ENCODE peak calls at places on chromosomes 12 and 14, in seven cellular contexts. V is fibroblast of pulmonary artery; U is lower leg skin; A is H1; Z is foreskin fibroblast; T is activated CD8-positive, alpha-beta memory T cell treated with anti-CD3 and anti-CD28 coated beads, Interleukin-2, amount 50 U/mL, for 4 hours; O is RWPE1. M is an unnamed sample.

GRCh38 chr14:82447586-82447985 is 913.9 kb upstream of the SEL1L start:
- DNase-seq in V (no peak), T (no peak), O (no peak), U (no peak), A (no peak), Z (peak), M (no peak)

GRCh38 chr12:49974231-49974675 is 1.5 kb downstream of the AQP6 start:
- DNase-seq in U (no peak), Z (peak), T (no peak), V (peak), A (no peak), O (no peak), M (no peak)

GRCh38 chr12:52727037-52727436 is 23.7 kb upstream of the KRT77 start:
- DNase-seq in A (no peak), O (no peak), V (no peak), U (no peak), Z (no peak), T (no peak), M (no peak)

GRCh38 chr12:33649992-33650391 is 210.4 kb upstream of the SYT10 start:
- DNase-seq in U (no peak), T (no peak), O (no peak), A (no peak), V (no peak), Z (no peak), M (no peak)

GRCh38 chr12:131091413-131091975 is 137.8 kb downstream of the ADGRD1 start:
- DNase-seq in T (no peak), O (no peak), V (no peak), U (no peak), A (no peak), Z (no peak), M (no peak)

GRCh38 chr12:108821407-108822397 is 35.7 kb downstream of the SSH1 start:
- DNase-seq in T (no peak), O (no peak), A (no peak), Z (peak), U (no peak), V (peak), M (no peak)

GRCh38 chr12:26044007-26044394 is 80.8 kb downstream of the BHLHE41 start:
- DNase-seq in V (peak), Z (peak), U (no peak), T (no peak), O (no peak), A (no peak), M (no peak)

GRCh38 chr14:95811813-95812212 is 64.8 kb upstream of the TUNAR start:
- DNase-seq in T (no peak), A (no peak), Z (no peak), U (no peak), V (no peak), O (no peak), M (no peak)

GRCh38 chr12:69014047-69014446 is 81.1 kb upstream of the CPM start:
- DNase-seq in Z (no peak), O (no peak), T (no peak), A (no peak), V (no peak), U (no peak), M (no peak)

GRCh38 chr12:52234226-52234810 is 1.3 kb downstream of the KRT7 start:
- DNase-seq in V (no peak), A (no peak), U (no peak), O (peak), Z (no peak), T (no peak), M (peak)

GRCh38 chr14:79627058-79627457 is 584.2 kb downstream of the DIO2 start:
- DNase-seq in Z (no peak), T (no peak), A (no peak), V (no peak), O (no peak), U (no peak), M (no peak)

GRCh38 chr12:106329231-106329985 is 26.9 kb downstream of the TCP11L2 start:
- DNase-seq in Z (peak), V (no peak), U (no peak), T (no peak), O (no peak), A (no peak), M (no peak)

GRCh38 chr12:115507951-115508722 is 769.4 kb downstream of the MED13L start:
- DNase-seq in T (no peak), V (no peak), A (peak), O (no peak), U (no peak), Z (no peak), M (no peak)

GRCh38 chr12:6778212-6778570 is 5.9 kb downstream of the LAG3 start:
- DNase-seq in A (no peak), U (no peak), O (no peak), T (no peak), V (no peak), Z (peak), M (no peak)

GRCh38 chr14:105094193-105094907 is 29.1 kb upstream of the GPR132 start:
- DNase-seq in Z (no peak), T (no peak), V (no peak), O (no peak), A (no peak), U (no peak), M (no peak)

GRCh38 chr12:29879606-29880308 is 96.0 kb upstream of the TMTC1 start:
- DNase-seq in Z (no peak), V (no peak), U (no peak), T (no peak), O (no peak), A (no peak), M (no peak)

GRCh38 chr12:66279127-66279712 is 23.1 kb upstream of the HELB start:
- DNase-seq in A (no peak), O (peak), Z (peak), U (no peak), T (peak), V (peak), M (peak)

GRCh38 chr12:65962921-65963883 is 138.9 kb downstream of the HMGA2 start:
- DNase-seq in T (no peak), U (no peak), O (no peak), A (no peak), Z (peak), V (no peak), M (no peak)

GRCh38 chr12:61991663-61992062 is 268.5 kb upstream of the USP15 start:
- DNase-seq in A (no peak), V (no peak), U (no peak), O (no peak), T (no peak), Z (no peak), M (no peak)

GRCh38 chr12:131287938-131288797 is 334.5 kb downstream of the ADGRD1 start:
- DNase-seq in V (no peak), A (no peak), O (no peak), Z (no peak), U (no peak), T (no peak), M (peak)

GRCh38 chr14:90844321-90844720 is 28.1 kb upstream of the TTC7B start:
- DNase-seq in V (no peak), U (peak), A (no peak), Z (no peak), T (no peak), O (no peak), M (no peak)

GRCh38 chr14:74952697-74953484 is 2.5 kb downstream of the PGF start:
- DNase-seq in T (no peak), V (no peak), A (no peak), Z (peak), O (no peak), U (no peak), M (no peak)

GRCh38 chr12:100716949-100717732 is 77.4 kb upstream of the ANO4 start:
- DNase-seq in T (no peak), A (no peak), U (no peak), V (peak), Z (peak), O (peak), M (no peak)

GRCh38 chr14:97977711-97978261 is 1180.6 kb downstream of the VRK1 start:
- DNase-seq in A (no peak), V (peak), T (peak), O (peak), Z (no peak), U (peak), M (peak)

GRCh38 chr14:91416744-91417133 is 881 bp downstream of the CCDC88C start:
- DNase-seq in O (peak), T (no peak), A (no peak), U (no peak), Z (no peak), V (no peak), M (peak)

GRCh38 chr12:32895688-32896437 is 714 bp downstream of the PKP2 start:
- DNase-seq in U (peak), V (no peak), T (no peak), A (no peak), O (peak), Z (no peak), M (no peak)

GRCh38 chr12:462936-463705 is 3.4 kb downstream of the B4GALNT3 start:
- DNase-seq in V (no peak), O (peak), U (no peak), T (no peak), A (no peak), Z (no peak), M (no peak)

GRCh38 chr12:98754095-98754494 is 109.0 kb downstream of the APAF1 start:
- DNase-seq in U (no peak), O (peak), V (peak), Z (peak), A (no peak), T (no peak), M (no peak)

GRCh38 chr12:132669166-132669879 is 17.8 kb downstream of the POLE start:
- DNase-seq in V (no peak), Z (no peak), T (no peak), U (no peak), O (no peak), A (no peak), M (no peak)

GRCh38 chr14:34872822-34873590 is 2.2 kb downstream of the BAZ1A start:
- DNase-seq in A (no peak), O (peak), T (no peak), U (peak), Z (peak), V (peak), M (no peak)

GRCh38 chr12:80792861-80793260 is 76.1 kb downstream of the MYF5 start:
- DNase-seq in T (no peak), O (no peak), V (no peak), A (no peak), Z (peak), U (no peak), M (no peak)

GRCh38 chr12:27861428-27862167 is 81.6 kb upstream of the MANSC4 start:
- DNase-seq in O (no peak), A (no peak), Z (peak), V (peak), U (peak), T (no peak), M (no peak)

GRCh38 chr12:31682136-31682962 is 22.9 kb downstream of the ETFBKMT start:
- DNase-seq in A (peak), T (peak), O (peak), Z (peak), V (peak), U (peak), M (peak)

GRCh38 chr12:130286741-130287140 is 50.9 kb upstream of the PIWIL1 start:
- DNase-seq in V (no peak), O (no peak), T (no peak), A (no peak), Z (no peak), U (no peak), M (no peak)

GRCh38 chr12:71216725-71217579 is 59.2 kb upstream of the TSPAN8 start:
- DNase-seq in O (peak), U (peak), T (no peak), V (peak), Z (peak), A (no peak), M (no peak)

GRCh38 chr12:105862163-105862821 is 276.5 kb downstream of the NUAK1 start:
- DNase-seq in V (peak), T (no peak), A (no peak), U (no peak), O (no peak), Z (no peak), M (no peak)